ENCODE peak calls at places on chromosome 3, in ten cellular contexts. Q is stimulated activated CD4-positive, alpha-beta T cell treated with anti-CD3 and anti-CD28 coated beads, TNF-alpha, amount 100 ng/mL, for 4 hours; J is frontal cortex; W is putamen; F is NCI-H524; Y is HCT116; A is mammary epithelial cell; L is AG08395; N is right cardiac atrium; H is hippocampal formation. P is an unnamed sample.

GRCh38 chr3:175404667-175405066 is 545.5 kb downstream of the NAALADL2 start:
- DNase-seq in Q (no peak), J (no peak), W (no peak), F (no peak), Y (no peak), A (no peak), L (no peak), N (no peak), H (no peak), P (no peak)

GRCh38 chr3:133360476-133360875 is 39.4 kb upstream of the BFSP2 start:
- DNase-seq in Q (no peak), J (no peak), W (no peak), F (no peak), Y (no peak), A (no peak), L (no peak), N (no peak), H (no peak), P (no peak)

GRCh38 chr3:10815487-10815886 is 541 bp upstream of the SLC6A11 start:
- DNase-seq in Q (no peak), J (no peak), W (no peak), F (peak), Y (no peak), A (no peak), L (no peak), N (no peak), H (no peak), P (no peak)

GRCh38 chr3:52150357-52150756 is 3.9 kb downstream of the POC1A start:
- DNase-seq in Q (no peak), J (no peak), W (no peak), F (no peak), Y (no peak), A (no peak), L (no peak), N (no peak), H (no peak), P (no peak)

GRCh38 chr3:4994823-4995499 is 15.7 kb downstream of the BHLHE40 start:
- DNase-seq in Q (no peak), J (peak), W (no peak), F (no peak), Y (peak), A (peak), L (peak), N (peak), H (peak), P (no peak)

GRCh38 chr3:49654955-49655556 is 19.1 kb upstream of the APEH start:
- DNase-seq in Q (no peak), J (no peak), W (no peak), F (no peak), Y (no peak), A (no peak), L (no peak), N (no peak), H (no peak), P (no peak)

GRCh38 chr3:104988491-104988890 is 378.2 kb upstream of the ALCAM start:
- DNase-seq in Q (no peak), J (no peak), W (no peak), F (no peak), Y (no peak), A (no peak), L (no peak), N (no peak), H (no peak), P (no peak)

GRCh38 chr3:196638922-196639516 is 475 bp upstream of the NRROS start:
- DNase-seq in Q (no peak), J (no peak), W (no peak), F (peak), Y (no peak), A (no peak), L (peak), N (no peak), H (no peak), P (peak)

GRCh38 chr3:16864610-16865313 is 20.0 kb upstream of the PLCL2 start:
- DNase-seq in Q (no peak), J (no peak), W (no peak), F (no peak), Y (no peak), A (no peak), L (peak), N (no peak), H (no peak), P (no peak)

GRCh38 chr3:171841620-171842000 is 1.5 kb upstream of the TMEM212 start:
- DNase-seq in Q (no peak), J (no peak), W (no peak), F (no peak), Y (no peak), A (no peak), L (peak), N (no peak), H (no peak), P (no peak)

GRCh38 chr3:158168996-158169573 is 59.2 kb downstream of the RSRC1 start:
- DNase-seq in Q (no peak), J (no peak), W (no peak), F (no peak), Y (no peak), A (no peak), L (no peak), N (no peak), H (no peak), P (peak)

GRCh38 chr3:143600762-143601161 is 247.5 kb downstream of the SLC9A9 start:
- DNase-seq in Q (no peak), J (no peak), W (peak), F (no peak), Y (no peak), A (no peak), L (no peak), N (no peak), H (no peak), P (peak)

GRCh38 chr3:150090006-150090405 is 119.3 kb upstream of the PFN2 start:
- DNase-seq in Q (no peak), J (no peak), W (no peak), F (peak), Y (no peak), A (peak), L (no peak), N (no peak), H (no peak), P (no peak)

GRCh38 chr3:25576836-25577454 is 87.8 kb downstream of the TOP2B start:
- DNase-seq in Q (no peak), J (no peak), W (no peak), F (no peak), Y (no peak), A (no peak), L (no peak), N (no peak), H (no peak), P (peak)

GRCh38 chr3:52983336-52983807 is 62.5 kb downstream of the SFMBT1 start:
- DNase-seq in Q (peak), J (no peak), W (peak), F (no peak), Y (no peak), A (no peak), L (no peak), N (no peak), H (peak), P (peak)

GRCh38 chr3:37726445-37727000 is 135.2 kb upstream of the CTDSPL start:
- DNase-seq in Q (no peak), J (no peak), W (no peak), F (no peak), Y (no peak), A (no peak), L (no peak), N (peak), H (no peak), P (no peak)

GRCh38 chr3:160195106-160195505 is 30.1 kb upstream of the C3orf80 start:
- DNase-seq in Q (no peak), J (no peak), W (no peak), F (no peak), Y (no peak), A (no peak), L (no peak), N (no peak), H (no peak), P (no peak)

GRCh38 chr3:16978921-16979271 is 94.1 kb downstream of the PLCL2 start:
- DNase-seq in Q (no peak), J (no peak), W (no peak), F (no peak), Y (no peak), A (no peak), L (no peak), N (no peak), H (no peak), P (no peak)

GRCh38 chr3:194472290-194472920 is 14.4 kb downstream of the ATP13A3 start:
- DNase-seq in Q (no peak), J (no peak), W (peak), F (peak), Y (peak), A (peak), L (peak), N (no peak), H (peak), P (peak)

GRCh38 chr3:30770387-30770786 is 124.1 kb downstream of the GADL1 start:
- DNase-seq in Q (no peak), J (no peak), W (peak), F (no peak), Y (peak), A (peak), L (peak), N (no peak), H (no peak), P (no peak)

GRCh38 chr3:189168711-189169110 is 3.1 kb upstream of the TPRG1 start:
- DNase-seq in Q (no peak), J (no peak), W (no peak), F (no peak), Y (no peak), A (no peak), L (no peak), N (no peak), H (no peak), P (no peak)

GRCh38 chr3:155018621-155019330 is 61.3 kb upstream of the MME start:
- DNase-seq in Q (no peak), J (no peak), W (no peak), F (no peak), Y (no peak), A (peak), L (no peak), N (no peak), H (no peak), P (peak)

GRCh38 chr3:51343918-51344687 is 41.0 kb upstream of the MANF start:
- DNase-seq in Q (no peak), J (no peak), W (no peak), F (no peak), Y (peak), A (peak), L (peak), N (no peak), H (no peak), P (no peak)

GRCh38 chr3:25603703-25604102 is 61.0 kb downstream of the TOP2B start:
- DNase-seq in Q (no peak), J (no peak), W (no peak), F (no peak), Y (no peak), A (no peak), L (no peak), N (no peak), H (no peak), P (peak)

GRCh38 chr3:122484985-122485384 is 29.8 kb downstream of the KPNA1 start:
- DNase-seq in Q (no peak), J (no peak), W (no peak), F (no peak), Y (no peak), A (peak), L (no peak), N (no peak), H (no peak), P (no peak)

GRCh38 chr3:194275721-194276120 is 75.4 kb downstream of the CPN2 start:
- DNase-seq in Q (no peak), J (no peak), W (no peak), F (no peak), Y (no peak), A (no peak), L (no peak), N (no peak), H (no peak), P (no peak)

GRCh38 chr3:44468572-44469520 is 8.6 kb downstream of the ZNF445 start:
- DNase-seq in Q (no peak), J (no peak), W (peak), F (no peak), Y (peak), A (peak), L (no peak), N (no peak), H (no peak), P (peak)

GRCh38 chr3:171972965-171973364 is 66.4 kb upstream of the FNDC3B start:
- DNase-seq in Q (no peak), J (no peak), W (no peak), F (no peak), Y (no peak), A (no peak), L (no peak), N (peak), H (no peak), P (no peak)

GRCh38 chr3:113148307-113148703 is 63.1 kb upstream of the BOC start:
- DNase-seq in Q (no peak), J (no peak), W (no peak), F (no peak), Y (no peak), A (peak), L (no peak), N (peak), H (no peak), P (no peak)

GRCh38 chr3:186360779-186361178 is 1.3 kb downstream of the DGKG start:
- DNase-seq in Q (no peak), J (peak), W (no peak), F (peak), Y (no peak), A (no peak), L (no peak), N (peak), H (no peak), P (peak)

GRCh38 chr3:120567370-120568197 is 28.6 kb upstream of the NDUFB4 start:
- DNase-seq in Q (no peak), J (no peak), W (no peak), F (peak), Y (no peak), A (peak), L (peak), N (no peak), H (peak), P (peak)